ENCODE peak calls at places on chromosomes 13 and 19, in seven cellular contexts. E, F, N, C, L, V and I are unnamed samples.
A peak's percentile ranks its signal among the peaks of the same experiment; 100 is the strongest.

GRCh38 chr13:59696229-59696628 is 467.5 kb downstream of the DIAPH3 start:
- DNase-seq in E (no peak), F (no peak), N (no peak), C (no peak), L (no peak), V (no peak), I (no peak)

GRCh38 chr19:13154241-13154778 is 4.1 kb downstream of the IER2 start:
- DNase-seq in E (no peak), F (peak; percentile 17), N (no peak), C (peak; percentile 93), L (no peak), V (peak; percentile 89), I (no peak)

GRCh38 chr13:114151031-114151430 is 18.6 kb upstream of the RASA3 start:
- DNase-seq in E (no peak), F (no peak), N (no peak), C (no peak), L (no peak), V (no peak), I (no peak)

GRCh38 chr13:37490176-37490575 is 108.4 kb downstream of the POSTN start:
- DNase-seq in E (no peak), F (no peak), N (no peak), C (no peak), L (no peak), V (no peak), I (no peak)

GRCh38 chr13:91185294-91185863 is 162.1 kb upstream of the MIR17HG start:
- DNase-seq in E (no peak), F (peak; percentile 31), N (no peak), C (no peak), L (no peak), V (no peak), I (no peak)

GRCh38 chr19:18419699-18420460 is 682 bp downstream of the SSBP4 start:
- DNase-seq in E (no peak), F (no peak), N (peak; percentile 43), C (peak; percentile 66), L (no peak), V (no peak), I (no peak)

GRCh38 chr19:2391118-2391725 is 31.2 kb downstream of the TMPRSS9 start:
- DNase-seq in E (peak; percentile 42), F (peak; percentile 69), N (no peak), C (no peak), L (no peak), V (peak; percentile 66), I (peak; percentile 68)

GRCh38 chr13:112244495-112245177 is 131.5 kb upstream of the SPACA7 start:
- DNase-seq in E (no peak), F (no peak), N (no peak), C (no peak), L (no peak), V (no peak), I (no peak)

GRCh38 chr13:64912141-64912540 is 2318.0 kb downstream of the PCDH9 start:
- DNase-seq in E (no peak), F (no peak), N (no peak), C (no peak), L (no peak), V (no peak), I (no peak)

GRCh38 chr13:32060319-32060924 is 28.8 kb downstream of the FRY start:
- DNase-seq in E (no peak), F (no peak), N (no peak), C (no peak), L (no peak), V (no peak), I (no peak)

GRCh38 chr13:98450495-98451167 is 126.3 kb downstream of the STK24 start:
- DNase-seq in E (no peak), F (no peak), N (no peak), C (peak; percentile 78), L (no peak), V (no peak), I (no peak)

GRCh38 chr13:45373116-45373606 is 32.2 kb upstream of the TPT1 start:
- DNase-seq in E (no peak), F (no peak), N (no peak), C (no peak), L (no peak), V (no peak), I (no peak)

GRCh38 chr13:79662882-79663281 is 181.9 kb downstream of the NDFIP2 start:
- DNase-seq in E (no peak), F (no peak), N (no peak), C (no peak), L (no peak), V (no peak), I (no peak)

GRCh38 chr13:114112826-114113322 is 19.5 kb downstream of the RASA3 start:
- DNase-seq in E (no peak), F (no peak), N (no peak), C (no peak), L (no peak), V (no peak), I (no peak)

GRCh38 chr19:3788991-3789778 is 3.0 kb upstream of the MATK start:
- DNase-seq in E (no peak), F (no peak), N (no peak), C (no peak), L (no peak), V (no peak), I (no peak)

GRCh38 chr19:42254083-42254849 is 662 bp downstream of the ERF start:
- DNase-seq in E (no peak), F (no peak), N (peak; percentile 63), C (peak; percentile 86), L (no peak), V (peak; percentile 62), I (peak; percentile 57)

GRCh38 chr13:63010072-63010658 is 1594.5 kb upstream of the PCDH20 start:
- DNase-seq in E (no peak), F (no peak), N (no peak), C (no peak), L (no peak), V (no peak), I (no peak)

GRCh38 chr19:50326101-50326664 is 3.0 kb downstream of the KCNC3 start:
- DNase-seq in E (no peak), F (no peak), N (no peak), C (no peak), L (no peak), V (no peak), I (no peak)

GRCh38 chr13:90999401-90999800 is 348.1 kb upstream of the MIR17HG start:
- DNase-seq in E (no peak), F (no peak), N (no peak), C (no peak), L (no peak), V (no peak), I (no peak)

GRCh38 chr19:3398114-3398899 is 31.9 kb downstream of the NFIC start:
- DNase-seq in E (peak; percentile 85), F (no peak), N (no peak), C (peak; percentile 84), L (no peak), V (no peak), I (peak; percentile 82)

GRCh38 chr13:100512422-100512821 is 76.2 kb downstream of the GGACT start:
- DNase-seq in E (no peak), F (no peak), N (no peak), C (no peak), L (no peak), V (no peak), I (no peak)

GRCh38 chr13:105035092-105035491 is 1500.4 kb downstream of the EFNB2 start:
- DNase-seq in E (no peak), F (peak; percentile 73), N (no peak), C (no peak), L (no peak), V (no peak), I (no peak)

GRCh38 chr13:59121507-59121906 is 1042.2 kb downstream of the DIAPH3 start:
- DNase-seq in E (no peak), F (no peak), N (no peak), C (no peak), L (no peak), V (no peak), I (no peak)

GRCh38 chr19:35592226-35592625 is 6.3 kb downstream of the PMIS2 start:
- DNase-seq in E (peak; percentile 52), F (no peak), N (no peak), C (no peak), L (peak; percentile 60), V (peak; percentile 41), I (no peak)

GRCh38 chr19:6186435-6186834 is 51.0 kb downstream of the ACSBG2 start:
- DNase-seq in E (no peak), F (no peak), N (no peak), C (no peak), L (no peak), V (no peak), I (no peak)

GRCh38 chr13:50864492-50864891 is 21.0 kb upstream of the DLEU7 start:
- DNase-seq in E (no peak), F (no peak), N (no peak), C (no peak), L (no peak), V (no peak), I (no peak)

GRCh38 chr13:27665333-27665732 is 43.6 kb downstream of the POLR1D start:
- DNase-seq in E (no peak), F (no peak), N (no peak), C (no peak), L (no peak), V (peak; percentile 7), I (no peak)

GRCh38 chr13:44116562-44117315 is 237.0 kb downstream of the LACC1 start:
- DNase-seq in E (no peak), F (no peak), N (no peak), C (no peak), L (no peak), V (no peak), I (no peak)

GRCh38 chr19:1057185-1057857 is 9.6 kb upstream of the ARHGAP45 start:
- DNase-seq in E (no peak), F (no peak), N (no peak), C (no peak), L (no peak), V (no peak), I (no peak)

GRCh38 chr19:41023193-41023592 is 32.1 kb downstream of the CYP2B6 start:
- DNase-seq in E (peak; percentile 43), F (no peak), N (no peak), C (no peak), L (no peak), V (no peak), I (no peak)

GRCh38 chr19:48480151-48480475 is 10.9 kb downstream of the CYTH2 start:
- DNase-seq in E (no peak), F (no peak), N (no peak), C (peak; percentile 82), L (no peak), V (no peak), I (no peak)